ENCODE peak calls at places on chromosome 10, in ten cellular contexts. Z, L, M, D, I, H, P, T, X and B are unnamed samples.

GRCh38 chr10:35046074-35046473 is 44.1 kb downstream of the CUL2 start:
- DNase-seq in Z (no peak), L (no peak), M (no peak), D (no peak), I (no peak), H (no peak), P (no peak), T (no peak), X (no peak), B (no peak)

GRCh38 chr10:74949843-74950765 is 123.7 kb downstream of the KAT6B start:
- DNase-seq in Z (peak; percentile 27), L (no peak), M (no peak), D (no peak), I (no peak), H (no peak), P (no peak), T (no peak), X (no peak), B (no peak)

GRCh38 chr10:132449051-132449825 is 52.2 kb downstream of the PWWP2B start:
- DNase-seq in Z (no peak), L (no peak), M (no peak), D (no peak), I (peak; percentile 76), H (no peak), P (peak; percentile 22), T (no peak), X (no peak), B (no peak)

GRCh38 chr10:13536674-13537366 is 8.0 kb upstream of the BEND7 start:
- DNase-seq in Z (peak; percentile 40), L (peak; percentile 51), M (peak; percentile 62), D (peak; percentile 61), I (peak; percentile 63), H (no peak), P (peak; percentile 46), T (peak; percentile 62), X (no peak), B (no peak)

GRCh38 chr10:3791974-3792633 is 7.1 kb upstream of the KLF6 start:
- DNase-seq in Z (no peak), L (no peak), M (no peak), D (no peak), I (no peak), H (no peak), P (no peak), T (no peak), X (no peak), B (no peak)

GRCh38 chr10:59006511-59007306 is 169.7 kb upstream of the PHYHIPL start:
- DNase-seq in Z (peak; percentile 71), L (no peak), M (no peak), D (no peak), I (no peak), H (no peak), P (peak; percentile 54), T (no peak), X (no peak), B (no peak)

GRCh38 chr10:4150676-4151075 is 365.7 kb upstream of the KLF6 start:
- DNase-seq in Z (no peak), L (no peak), M (no peak), D (no peak), I (no peak), H (no peak), P (no peak), T (no peak), X (no peak), B (no peak)

GRCh38 chr10:1527951-1528350 is 209.4 kb downstream of the ADARB2 start:
- DNase-seq in Z (no peak), L (no peak), M (no peak), D (no peak), I (no peak), H (no peak), P (no peak), T (no peak), X (no peak), B (no peak)

GRCh38 chr10:81953420-81953819 is 78.4 kb downstream of the NRG3 start:
- DNase-seq in Z (peak; percentile 22), L (no peak), M (no peak), D (no peak), I (no peak), H (no peak), P (no peak), T (no peak), X (no peak), B (no peak)